ENCODE peak calls at places on chromosomes 6 and 20, in four cellular contexts. S is activated CD4-positive, alpha-beta T cell treated with anti-CD3 and anti-CD28 coated beads for 1 hour; K is MV-4-11; B is stomach. T is an unnamed sample.
A peak's percentile ranks its signal among the peaks of the same experiment; 100 is the strongest.

GRCh38 chr6:145096846-145097245 is 638.5 kb downstream of the EPM2A start:
- DNase-seq in S (no peak), K (no peak), B (no peak), T (peak; percentile 12)

GRCh38 chr6:38671885-38672467 is 31.0 kb downstream of the GLO1 start:
- DNase-seq in S (no peak), K (peak; percentile 16), B (no peak), T (peak; percentile 70)

GRCh38 chr6:26457407-26457795 is 354 bp upstream of the BTN2A1 start:
- DNase-seq in S (no peak), K (no peak), B (no peak), T (no peak)

GRCh38 chr6:18155273-18155863 is at the start of gene KDM1B:
- DNase-seq in S (peak; percentile 99), K (peak; percentile 95), B (peak; percentile 99), T (peak; percentile 97)

GRCh38 chr6:49453221-49453620 is 9.8 kb downstream of the MMUT start:
- DNase-seq in S (no peak), K (no peak), B (no peak), T (peak; percentile 1)

GRCh38 chr6:137977206-137977605 is 110.1 kb downstream of the TNFAIP3 start:
- DNase-seq in S (no peak), K (no peak), B (no peak), T (no peak)

GRCh38 chr6:145887969-145888368 is 73.4 kb upstream of the FBXO30 start:
- DNase-seq in S (no peak), K (no peak), B (no peak), T (no peak)

GRCh38 chr6:121216928-121217327 is 117.4 kb downstream of the TBC1D32 start:
- DNase-seq in S (no peak), K (no peak), B (no peak), T (peak; percentile 8)

GRCh38 chr20:6767536-6768227 is at the start of gene BMP2:
- DNase-seq in S (no peak), K (no peak), B (peak; percentile 70), T (peak; percentile 43)

GRCh38 chr20:19081937-19082336 is 130.5 kb upstream of the SLC24A3 start:
- DNase-seq in S (no peak), K (no peak), B (no peak), T (no peak)

GRCh38 chr6:21079468-21080048 is 514.0 kb upstream of the SOX4 start:
- DNase-seq in S (no peak), K (no peak), B (no peak), T (no peak)

GRCh38 chr20:23148721-23149570 is 62.8 kb upstream of the CD93 start:
- DNase-seq in S (no peak), K (no peak), B (peak; percentile 16), T (no peak)

GRCh38 chr20:54195483-54196472 is 12.1 kb upstream of the PFDN4 start:
- DNase-seq in S (no peak), K (peak; percentile 70), B (no peak), T (no peak)

GRCh38 chr20:35174458-35175216 is 2.8 kb downstream of the PROCR start:
- DNase-seq in S (no peak), K (no peak), B (peak; percentile 64), T (no peak)

GRCh38 chr6:20377623-20378265 is 23.9 kb upstream of the E2F3 start:
- DNase-seq in S (no peak), K (no peak), B (no peak), T (peak; percentile 88)

GRCh38 chr20:62739581-62740285 is 31.1 kb downstream of the NTSR1 start:
- DNase-seq in S (no peak), K (peak; percentile 87), B (no peak), T (peak; percentile 66)

GRCh38 chr20:10802201-10802600 is 128.4 kb upstream of the JAG1 start:
- DNase-seq in S (no peak), K (no peak), B (no peak), T (no peak)

GRCh38 chr20:61251529-61252393 is at the start of gene CDH4:
- DNase-seq in S (no peak), K (no peak), B (no peak), T (no peak)

GRCh38 chr6:11179088-11179977 is 53.1 kb downstream of the NEDD9 start:
- DNase-seq in S (no peak), K (no peak), B (no peak), T (no peak)

T was measured in NCI-H2171 treated with DMSO at 0.1 percent for 48 hours.